ENCODE peak calls at places on chromosomes 1 and 21, in ten cellular contexts. E is NCI-H2171 treated with DMSO at 0.1 percent for 48 hours; T is GM13976; B is fibroblast of the aortic adventitia; Q is HFF-Myc; H is activated CD8-positive, alpha-beta T cell treated with anti-CD3 and anti-CD28 coated beads for 36 hours; K is SJCRH30; U is substantia nigra; V is OCI-LY7; S is non-pigmented ciliary epithelial cell. Z is an unnamed sample.

GRCh38 chr1:39145651-39145970 is 58.9 kb upstream of the MACF1 start:
- DNase-seq in E (no peak), T (no peak), B (no peak), Q (no peak), H (no peak), K (no peak), U (no peak), V (no peak), S (no peak), Z (no peak)

GRCh38 chr21:27570306-27570868 is 603.5 kb upstream of the ADAMTS5 start:
- DNase-seq in E (no peak), T (no peak), B (peak), Q (no peak), H (no peak), K (peak), U (no peak), V (no peak), S (peak), Z (no peak)

GRCh38 chr1:230507671-230508407 is 81.7 kb upstream of the PGBD5 start:
- DNase-seq in E (no peak), T (no peak), B (peak), Q (no peak), H (no peak), K (peak), U (peak), V (peak), S (no peak), Z (no peak)

GRCh38 chr1:32709075-32709474 is 6.5 kb upstream of the SYNC start:
- DNase-seq in E (no peak), T (no peak), B (no peak), Q (no peak), H (no peak), K (peak), U (no peak), V (no peak), S (no peak), Z (no peak)

GRCh38 chr1:177525176-177525575 is 354.4 kb downstream of the BRINP2 start:
- DNase-seq in E (no peak), T (no peak), B (no peak), Q (no peak), H (no peak), K (no peak), U (no peak), V (no peak), S (no peak), Z (no peak)

GRCh38 chr1:160888926-160889325 is 3.9 kb upstream of the ITLN1 start:
- DNase-seq in E (no peak), T (no peak), B (no peak), Q (no peak), H (no peak), K (no peak), U (no peak), V (no peak), S (no peak), Z (no peak)

GRCh38 chr1:88061106-88061829 is 622.8 kb upstream of the PKN2 start:
- DNase-seq in E (peak), T (peak), B (peak), Q (peak), H (peak), K (peak), U (peak), V (peak), S (peak), Z (peak)

GRCh38 chr1:157025856-157026255 is 19.7 kb downstream of the ARHGEF11 start:
- DNase-seq in E (no peak), T (no peak), B (peak), Q (no peak), H (no peak), K (no peak), U (no peak), V (no peak), S (no peak), Z (no peak)

GRCh38 chr1:16724718-16725438 is 15.4 kb upstream of the RNU1-4 start:
- DNase-seq in E (no peak), T (peak), B (no peak), Q (no peak), H (no peak), K (no peak), U (no peak), V (no peak), S (no peak), Z (no peak)

GRCh38 chr1:48500541-48501440 is 28.8 kb upstream of the SPATA6 start:
- DNase-seq in E (no peak), T (no peak), B (no peak), Q (no peak), H (no peak), K (no peak), U (no peak), V (no peak), S (no peak), Z (no peak)

GRCh38 chr1:230248876-230249275 is 177.3 kb downstream of the PGBD5 start:
- DNase-seq in E (no peak), T (no peak), B (peak), Q (no peak), H (no peak), K (no peak), U (no peak), V (no peak), S (no peak), Z (no peak)

GRCh38 chr1:183024352-183025337 is 1.4 kb downstream of the LAMC1 start:
- DNase-seq in E (no peak), T (no peak), B (peak), Q (no peak), H (no peak), K (peak), U (no peak), V (peak), S (no peak), Z (no peak)

GRCh38 chr1:151062738-151063371 is 2.7 kb downstream of the MLLT11 start:
- DNase-seq in E (no peak), T (no peak), B (peak), Q (no peak), H (no peak), K (no peak), U (no peak), V (no peak), S (peak), Z (no peak)

GRCh38 chr1:47548188-47548587 is 110.3 kb downstream of the FOXD2 start:
- DNase-seq in E (no peak), T (no peak), B (no peak), Q (no peak), H (no peak), K (peak), U (no peak), V (no peak), S (no peak), Z (no peak)

GRCh38 chr1:47794081-47794480 is 203.1 kb downstream of the TRABD2B start:
- DNase-seq in E (no peak), T (no peak), B (no peak), Q (no peak), H (no peak), K (peak), U (no peak), V (no peak), S (no peak), Z (no peak)

GRCh38 chr1:234102591-234102990 is 198.1 kb downstream of the SLC35F3 start:
- DNase-seq in E (peak), T (no peak), B (no peak), Q (no peak), H (no peak), K (peak), U (no peak), V (no peak), S (no peak), Z (peak)

GRCh38 chr1:41487729-41488598 is 3.5 kb upstream of the EDN2 start:
- DNase-seq in E (no peak), T (no peak), B (no peak), Q (no peak), H (no peak), K (peak), U (no peak), V (no peak), S (no peak), Z (no peak)